ENCODE peak calls at places on chromosomes 7 and 10, in nine cellular contexts. M is Peyer's patch, I is adrenal gland, R is tibial artery, V is mammary epithelial cell, K is neuronal stem cell, O is heart right ventricle, F is GM23338, J is IMR-90. E is an unnamed sample.

GRCh38 chr7:92831716-92832622 is 4.4 kb downstream of the CDK6 start:
- DNase-seq in M (no peak), I (no peak), R (no peak), V (peak; percentile 87), K (no peak), O (no peak), F (peak; percentile 65), J (peak; percentile 96), E (no peak)

GRCh38 chr7:104643587-104644217 is 315.3 kb downstream of the LHFPL3 start:
- DNase-seq in M (no peak), I (no peak), R (no peak), V (peak; percentile 3), K (peak; percentile 21), O (no peak), F (peak; percentile 75), J (no peak), E (no peak)

GRCh38 chr7:155590215-155591023 is 44.1 kb upstream of the CNPY1 start:
- DNase-seq in M (no peak), I (peak; percentile 44), R (no peak), V (no peak), K (no peak), O (peak; percentile 29), F (peak; percentile 59), J (peak; percentile 16), E (no peak)

GRCh38 chr10:72254891-72255568 is 18.7 kb upstream of the DDIT4 start:
- DNase-seq in M (peak; percentile 94), I (peak; percentile 87), R (peak; percentile 96), V (peak; percentile 75), K (peak; percentile 44), O (peak; percentile 90), F (peak; percentile 87), J (peak; percentile 57), E (peak; percentile 91)

GRCh38 chr10:59991117-59991516 is 84.8 kb upstream of the CCDC6 start:
- DNase-seq in M (no peak), I (no peak), R (no peak), V (no peak), K (no peak), O (no peak), F (peak; percentile 16), J (no peak), E (no peak)

GRCh38 chr7:159067870-159068787 is 76.5 kb downstream of the VIPR2 start:
- DNase-seq in M (peak; percentile 57), I (no peak), R (peak; percentile 79), V (no peak), K (no peak), O (peak; percentile 81), F (no peak), J (no peak), E (peak; percentile 38)

GRCh38 chr10:69180525-69181204 is 631 bp downstream of the SUPV3L1 start:
- DNase-seq in M (no peak), I (no peak), R (peak; percentile 19), V (peak; percentile 31), K (peak; percentile 9), O (no peak), F (peak; percentile 55), J (peak; percentile 32), E (no peak)

GRCh38 chr10:74445493-74445892 is 294.5 kb downstream of the ADK start:
- DNase-seq in M (no peak), I (no peak), R (no peak), V (no peak), K (no peak), O (no peak), F (no peak), J (no peak), E (no peak)

GRCh38 chr7:43302211-43302711 is 189.8 kb downstream of the HECW1 start:
- DNase-seq in M (no peak), I (peak; percentile 27), R (no peak), V (peak; percentile 84), K (no peak), O (no peak), F (peak; percentile 8), J (peak; percentile 49), E (no peak)

GRCh38 chr7:98021588-98022351 is 31.8 kb upstream of the OCM2 start:
- DNase-seq in M (peak; percentile 89), I (peak; percentile 82), R (peak; percentile 67), V (peak; percentile 49), K (peak; percentile 72), O (peak; percentile 80), F (peak; percentile 87), J (peak; percentile 37), E (peak; percentile 48)

GRCh38 chr7:157493776-157494175 is 157.0 kb downstream of the DNAJB6 start:
- DNase-seq in M (peak; percentile 39), I (no peak), R (peak; percentile 11), V (no peak), K (no peak), O (no peak), F (no peak), J (no peak), E (no peak)

GRCh38 chr7:26843696-26844095 is 20.7 kb downstream of the SKAP2 start:
- DNase-seq in M (no peak), I (no peak), R (no peak), V (peak; percentile 16), K (no peak), O (no peak), F (peak; percentile 60), J (peak; percentile 41), E (no peak)

GRCh38 chr7:92763636-92764423 is 72.5 kb downstream of the CDK6 start:
- DNase-seq in M (no peak), I (no peak), R (no peak), V (peak; percentile 97), K (no peak), O (no peak), F (peak; percentile 96), J (peak; percentile 81), E (no peak)

GRCh38 chr10:103982639-103983038 is 15.7 kb downstream of the SLK start:
- DNase-seq in M (no peak), I (no peak), R (no peak), V (no peak), K (peak; percentile 11), O (no peak), F (peak; percentile 84), J (no peak), E (no peak)

GRCh38 chr10:47277352-47278151 is 22.4 kb upstream of the GDF10 start:
- DNase-seq in M (peak; percentile 62), I (no peak), R (no peak), V (peak; percentile 66), K (no peak), O (no peak), F (peak; percentile 4), J (no peak), E (no peak)

GRCh38 chr7:2205036-2205780 is 27.5 kb downstream of the MAD1L1 start:
- DNase-seq in M (no peak), I (no peak), R (no peak), V (no peak), K (no peak), O (no peak), F (no peak), J (peak; percentile 11), E (no peak)

GRCh38 chr10:99435986-99436633 is 5.7 kb upstream of the GOT1 start:
- DNase-seq in M (no peak), I (no peak), R (no peak), V (peak; percentile 37), K (peak; percentile 20), O (no peak), F (peak; percentile 65), J (peak; percentile 59), E (no peak)

GRCh38 chr7:103854611-103855010 is 134.8 kb downstream of the RELN start:
- DNase-seq in M (no peak), I (no peak), R (no peak), V (no peak), K (no peak), O (no peak), F (no peak), J (no peak), E (no peak)

GRCh38 chr10:120336910-120337540 is 120.0 kb upstream of the PLPP4 start:
- DNase-seq in M (peak; percentile 75), I (peak; percentile 22), R (peak; percentile 30), V (peak; percentile 45), K (peak; percentile 67), O (peak; percentile 13), F (peak; percentile 78), J (peak; percentile 11), E (peak; percentile 28)

GRCh38 chr10:124715479-124715878 is 28.7 kb downstream of the FAM53B start:
- DNase-seq in M (no peak), I (no peak), R (no peak), V (no peak), K (no peak), O (no peak), F (no peak), J (no peak), E (no peak)
- H3K4me1 ChIP-seq in M (peaks cover 69% of the 10 kb centered on the region), I (peaks cover 40% of the 10 kb centered on the region), R (no peaks in the 10 kb centered on the region), V (peaks cover 22% of the 10 kb centered on the region), K (peaks cover 7% of the 10 kb centered on the region), O (peaks cover 59% of the 10 kb centered on the region), F (peaks cover 10% of the 10 kb centered on the region), J (peaks cover 3% of the 10 kb centered on the region), E (peaks cover 67% of the 10 kb centered on the region)

DNA sequence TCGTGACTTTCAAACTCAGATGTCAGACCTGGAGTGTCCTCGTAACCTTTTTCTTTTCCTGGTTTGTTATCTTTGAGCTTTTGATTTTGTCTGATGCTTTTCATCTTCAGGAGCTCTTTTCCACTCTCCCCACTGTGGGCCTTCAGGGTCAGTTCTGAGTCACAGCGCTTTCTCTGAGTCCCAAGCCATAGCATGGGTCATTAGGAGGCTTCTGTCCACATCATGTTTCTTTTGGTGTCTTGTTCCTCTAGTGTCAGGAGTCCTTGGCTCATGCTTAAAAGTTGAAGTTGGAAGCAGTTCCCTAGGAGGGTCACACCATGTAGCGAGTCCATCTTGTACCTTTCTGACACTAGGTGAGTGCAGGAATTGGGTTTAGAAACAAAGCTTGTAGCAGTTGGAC is 40.3 kb downstream of the DAGLB start:
- DNase-seq in M (no peak), I (peak; percentile 43), R (no peak), V (no peak), K (no peak), O (no peak), F (no peak), J (peak; percentile 20), E (no peak)
- H3K4me1 ChIP-seq in M (no peaks in the 10 kb centered on the region), I (no peaks in the 10 kb centered on the region), R (no peaks in the 10 kb centered on the region), V (peaks cover 21% of the 10 kb centered on the region), K (peaks cover 4% of the 10 kb centered on the region), O (no peaks in the 10 kb centered on the region), F (no peaks in the 10 kb centered on the region), J (no peaks in the 10 kb centered on the region), E (no peaks in the 10 kb centered on the region)

GRCh38 chr10:112678581-112678980 is 231.6 kb downstream of the VTI1A start:
- DNase-seq in M (no peak), I (no peak), R (no peak), V (no peak), K (no peak), O (no peak), F (peak; percentile 49), J (no peak), E (no peak)
- H3K4me1 ChIP-seq in M (no peaks in the 10 kb centered on the region), I (no peaks in the 10 kb centered on the region), R (no peaks in the 10 kb centered on the region), V (no peaks in the 10 kb centered on the region), K (peaks cover 4% of the 10 kb centered on the region), O (no peaks in the 10 kb centered on the region), F (peaks cover 50% of the 10 kb centered on the region), J (peaks cover 4% of the 10 kb centered on the region), E (peaks cover 11% of the 10 kb centered on the region)

GRCh38 chr7:40859965-40860543 is 725.2 kb downstream of the SUGCT start:
- DNase-seq in M (no peak), I (no peak), R (no peak), V (peak; percentile 85), K (no peak), O (peak; percentile 12), F (no peak), J (no peak), E (no peak)

DNA sequence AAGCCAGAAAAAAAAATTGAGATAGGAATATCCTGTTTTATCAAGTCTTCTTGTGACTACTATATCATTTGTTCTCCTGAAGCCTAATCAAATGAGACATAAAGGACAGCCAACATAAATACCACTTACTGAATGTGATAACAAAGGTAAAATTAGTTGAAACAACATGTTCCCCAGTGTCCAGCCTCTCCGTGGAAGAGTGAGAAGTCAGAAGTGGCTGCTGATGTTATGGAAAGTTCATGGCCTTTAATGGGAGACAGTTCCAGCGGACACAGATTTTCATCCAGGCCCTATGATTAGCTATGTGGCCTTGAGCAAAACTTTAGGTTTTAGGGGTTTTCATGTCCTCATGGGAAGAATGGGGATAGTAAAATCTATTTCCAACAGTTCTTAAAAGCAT is 724.3 kb downstream of the SUGCT start:
- DNase-seq in M (no peak), I (no peak), R (no peak), V (no peak), K (no peak), O (no peak), F (no peak), J (no peak), E (no peak)
- H3K4me1 ChIP-seq in M (no peaks in the 10 kb centered on the region), I (no peaks in the 10 kb centered on the region), R (no peaks in the 10 kb centered on the region), V (peaks cover 19% of the 10 kb centered on the region), K (no peaks in the 10 kb centered on the region), O (no peaks in the 10 kb centered on the region), F (no peaks in the 10 kb centered on the region), J (no peaks in the 10 kb centered on the region), E (no peaks in the 10 kb centered on the region)